ENCODE peak calls at places on chromosomes 16 and 17, in eight cellular contexts. S, F, T, E, D, U, H and A are unnamed samples.

GRCh38 chr17:63543822-63544420 is 6.4 kb upstream of the DCAF7 start:
- DNase-seq in S (no peak), E (no peak), U (no peak), F (no peak), D (no peak), H (no peak), T (peak), A (no peak)

GRCh38 chr16:4006441-4006989 is 109.7 kb downstream of the ADCY9 start:
- DNase-seq in T (no peak), E (no peak), F (peak), H (no peak), S (no peak), U (no peak), D (no peak), A (no peak)

GRCh38 chr16:8847623-8848022 is 21.2 kb downstream of the CARHSP1 start:
- DNase-seq in F (no peak), S (no peak), T (no peak), H (no peak), E (no peak), D (peak), U (no peak), A (no peak)

GRCh38 chr17:65545708-65546523 is 15.5 kb downstream of the AXIN2 start:
- DNase-seq in E (no peak), H (no peak), F (no peak), U (no peak), D (no peak), T (peak), S (no peak), A (no peak)

GRCh38 chr17:67829331-67829730 is 4.0 kb downstream of the BPTF start:
- DNase-seq in E (no peak), T (no peak), H (no peak), S (no peak), U (no peak), D (no peak), F (no peak), A (no peak)

GRCh38 chr17:15431766-15432165 is 35.7 kb downstream of the CDRT4 start:
- DNase-seq in T (no peak), U (no peak), F (no peak), S (no peak), D (no peak), H (no peak), E (no peak), A (no peak)

GRCh38 chr17:67253379-67253778 is 8.4 kb upstream of the HELZ start:
- DNase-seq in H (no peak), T (no peak), S (no peak), U (no peak), D (no peak), E (no peak), F (no peak), A (no peak)

GRCh38 chr17:82966415-82966814 is 113.0 kb upstream of the METRNL start:
- DNase-seq in H (no peak), U (no peak), T (no peak), S (no peak), D (no peak), F (peak), E (no peak), A (no peak)

GRCh38 chr17:19897108-19897854 is 29.5 kb upstream of the ULK2 start:
- DNase-seq in D (peak), F (peak), H (peak), S (no peak), T (peak), E (peak), U (peak), A (no peak)

GRCh38 chr17:22268214-22268911 is 576.0 kb downstream of the KCNJ18 start:
- DNase-seq in T (no peak), U (no peak), H (no peak), E (no peak), D (no peak), F (peak), S (no peak), A (peak)

GRCh38 chr17:45719335-45720071 is 64.6 kb upstream of the CRHR1 start:
- DNase-seq in S (no peak), T (no peak), H (peak), F (no peak), D (no peak), E (no peak), U (no peak), A (no peak)

GRCh38 chr17:27634781-27635180 is 3.8 kb downstream of the LGALS9 start:
- DNase-seq in S (no peak), U (no peak), H (no peak), D (no peak), E (no peak), F (no peak), T (no peak), A (no peak)

GRCh38 chr17:55664287-55664686 is 58.4 kb downstream of the TMEM100 start:
- DNase-seq in H (no peak), E (no peak), T (no peak), D (peak), F (no peak), S (no peak), U (no peak), A (no peak)

GRCh38 chr16:22022151-22022550 is 14.2 kb downstream of the MOSMO start:
- DNase-seq in T (no peak), S (no peak), U (no peak), F (no peak), E (no peak), H (no peak), D (no peak), A (no peak)

GRCh38 chr16:6684076-6684673 is 648.5 kb upstream of the RBFOX1 start:
- DNase-seq in H (peak), U (no peak), S (no peak), F (peak), E (no peak), D (no peak), T (no peak), A (no peak)

GRCh38 chr17:75996665-75997590 is 3.7 kb upstream of the CDK3 start:
- DNase-seq in E (no peak), F (no peak), D (peak), T (no peak), U (no peak), S (no peak), H (no peak), A (no peak)

GRCh38 chr16:59339871-59340270 is 605.8 kb upstream of the GOT2 start:
- DNase-seq in F (no peak), S (no peak), T (no peak), E (no peak), H (no peak), D (no peak), U (no peak), A (no peak)

GRCh38 chr16:71404364-71404763 is 37.5 kb downstream of the TLE7 start:
- DNase-seq in U (no peak), D (no peak), T (no peak), H (no peak), E (no peak), F (no peak), S (no peak), A (no peak)

GRCh38 chr16:86809458-86809955 is 231.2 kb downstream of the FOXL1 start:
- DNase-seq in E (no peak), T (no peak), F (no peak), U (no peak), H (no peak), D (no peak), S (peak), A (no peak)

GRCh38 chr17:10370209-10370608 is 2.6 kb downstream of the MYH13 start:
- DNase-seq in T (no peak), H (no peak), F (no peak), D (no peak), S (no peak), U (no peak), E (no peak), A (no peak)

GRCh38 chr16:67104845-67105244 is 4.9 kb upstream of the PHAF1 start:
- DNase-seq in H (peak), T (no peak), S (no peak), U (no peak), E (no peak), F (no peak), D (no peak), A (no peak)

GRCh38 chr16:75099075-75099667 is 17.4 kb downstream of the LDHD start:
- DNase-seq in F (no peak), H (no peak), U (no peak), T (no peak), S (no peak), D (no peak), E (no peak), A (no peak)

GRCh38 chr17:50534222-50534978 is 1.9 kb downstream of the EPN3 start:
- DNase-seq in D (peak), U (no peak), S (no peak), H (peak), E (no peak), T (no peak), F (peak), A (no peak)

GRCh38 chr17:41429667-41430066 is 5.3 kb upstream of the KRT37 start:
- DNase-seq in H (no peak), S (no peak), U (no peak), F (no peak), T (no peak), E (no peak), D (no peak), A (no peak)

GRCh38 chr17:53264730-53265129 is 558.0 kb upstream of the KIF2B start:
- DNase-seq in D (no peak), E (no peak), F (no peak), H (no peak), T (no peak), S (no peak), U (no peak), A (no peak)

GRCh38 chr16:82655720-82656500 is 29.1 kb downstream of the CDH13 start:
- DNase-seq in E (no peak), F (no peak), H (no peak), U (no peak), D (no peak), S (no peak), T (no peak), A (no peak)

GRCh38 chr16:4115209-4115940 is 867 bp downstream of the ADCY9 start:
- DNase-seq in E (peak), F (peak), U (no peak), T (peak), H (peak), D (peak), S (peak), A (no peak)

GRCh38 chr16:70160821-70161220 is 12.8 kb upstream of the CLEC18C start:
- DNase-seq in F (peak), U (no peak), T (no peak), H (peak), S (no peak), D (no peak), E (no peak), A (no peak)

GRCh38 chr17:40442392-40443195 is 656 bp upstream of the IGFBP4 start:
- DNase-seq in S (peak), D (peak), U (no peak), E (peak), T (peak), H (no peak), F (no peak), A (peak)

GRCh38 chr17:80441133-80441578 is 26.2 kb downstream of the ENDOV start:
- DNase-seq in D (no peak), S (peak), F (no peak), U (no peak), T (peak), E (no peak), H (no peak), A (no peak)

GRCh38 chr17:45908460-45908859 is 14.1 kb downstream of the MAPT start:
- DNase-seq in D (no peak), S (no peak), F (no peak), U (no peak), H (no peak), T (no peak), E (no peak), A (no peak)

GRCh38 chr16:70522216-70523000 is 946 bp downstream of the COG4 start:
- DNase-seq in F (no peak), T (no peak), U (no peak), E (no peak), D (no peak), S (no peak), H (no peak), A (no peak)

GRCh38 chr17:60139438-60140285 is 10.1 kb upstream of the CA4 start:
- DNase-seq in F (peak), T (peak), D (peak), U (peak), E (peak), H (peak), S (peak), A (no peak)

GRCh38 chr17:74877592-74878543 is 5.1 kb upstream of the FDXR start:
- DNase-seq in S (no peak), H (no peak), U (no peak), T (peak), D (peak), E (no peak), F (peak), A (no peak)

GRCh38 chr17:2990396-2990795 is 73.0 kb downstream of the OR1D5 start:
- DNase-seq in D (no peak), S (no peak), E (no peak), H (no peak), T (no peak), F (peak), U (no peak), A (no peak)

GRCh38 chr17:74008196-74008595 is 195.3 kb upstream of the RPL38 start:
- DNase-seq in E (no peak), D (no peak), H (no peak), F (no peak), T (no peak), S (no peak), U (no peak), A (no peak)

GRCh38 chr16:54402270-54402669 is 115.7 kb upstream of the IRX3 start:
- DNase-seq in S (no peak), E (no peak), D (no peak), H (no peak), U (no peak), T (no peak), F (no peak), A (no peak)

GRCh38 chr17:10119203-10120112 is 78.9 kb downstream of the GAS7 start:
- DNase-seq in S (no peak), U (no peak), E (no peak), D (peak), F (peak), H (peak), T (no peak), A (no peak)

GRCh38 chr17:10754109-10754508 is 24.3 kb upstream of the TMEM220 start:
- DNase-seq in S (no peak), H (peak), D (peak), U (no peak), F (peak), E (no peak), T (peak), A (no peak)

GRCh38 chr17:7840875-7841274 is 6.9 kb downstream of the KDM6B start:
- DNase-seq in H (no peak), F (no peak), S (no peak), D (no peak), E (no peak), U (no peak), T (no peak), A (no peak)
- H3K4me3 ChIP-seq in H (no peak), F (no peak), S (no peak), D (no peak), E (peak), U (peak), T (no peak), A (peak)

DNA sequence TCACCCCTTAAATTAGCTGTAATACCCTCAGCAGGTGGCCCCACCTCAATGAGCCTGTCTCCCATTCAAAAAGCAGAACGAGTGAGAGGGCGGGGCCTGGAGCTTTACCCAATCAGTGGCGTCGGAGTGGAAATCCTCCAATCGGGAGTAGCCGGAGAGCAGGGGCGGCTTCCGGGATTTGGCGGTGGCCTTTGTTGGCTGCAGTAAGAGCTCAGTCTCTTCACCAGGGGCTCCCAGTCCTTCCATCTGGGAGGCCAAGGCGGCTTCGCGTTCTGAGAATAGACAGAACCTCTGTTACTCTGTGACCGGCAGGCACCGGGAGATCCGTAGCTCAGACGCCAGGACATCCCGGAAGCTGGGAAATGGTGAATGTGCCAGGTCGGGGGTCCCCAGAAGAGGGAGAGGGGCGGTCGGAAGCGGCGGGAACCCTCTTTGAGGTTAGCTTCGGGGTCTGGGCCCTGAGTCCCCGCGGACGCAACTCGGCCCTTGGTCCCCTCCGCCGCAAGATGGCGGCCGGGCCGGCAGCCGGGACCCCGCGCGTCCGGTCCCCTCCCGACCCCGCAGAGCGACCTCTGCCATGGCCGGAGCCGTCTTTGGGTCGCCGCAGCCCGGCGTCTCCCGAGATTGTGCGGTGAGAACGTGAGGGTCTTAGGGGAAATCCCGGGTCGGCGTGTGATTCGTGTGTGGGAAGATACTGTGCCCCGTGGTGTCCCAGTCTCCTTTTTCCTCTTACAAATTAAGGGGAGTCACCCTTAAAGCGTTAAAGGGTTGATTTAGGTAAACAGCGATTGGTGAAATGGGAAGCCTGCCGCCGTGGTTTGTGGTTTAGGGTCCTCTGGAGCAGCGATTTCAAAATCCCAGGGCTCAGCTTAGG is 160.3 kb upstream of the ZNF267 start:
- DNase-seq in S (peak), D (peak), H (peak), F (peak), U (peak), T (peak), E (peak), A (peak)
- TF ChIP-seq POLR2A in S (peak), D (peak), H (peak), F (peak), U (peak), T (peak), E (peak), A (peak)

DNA sequence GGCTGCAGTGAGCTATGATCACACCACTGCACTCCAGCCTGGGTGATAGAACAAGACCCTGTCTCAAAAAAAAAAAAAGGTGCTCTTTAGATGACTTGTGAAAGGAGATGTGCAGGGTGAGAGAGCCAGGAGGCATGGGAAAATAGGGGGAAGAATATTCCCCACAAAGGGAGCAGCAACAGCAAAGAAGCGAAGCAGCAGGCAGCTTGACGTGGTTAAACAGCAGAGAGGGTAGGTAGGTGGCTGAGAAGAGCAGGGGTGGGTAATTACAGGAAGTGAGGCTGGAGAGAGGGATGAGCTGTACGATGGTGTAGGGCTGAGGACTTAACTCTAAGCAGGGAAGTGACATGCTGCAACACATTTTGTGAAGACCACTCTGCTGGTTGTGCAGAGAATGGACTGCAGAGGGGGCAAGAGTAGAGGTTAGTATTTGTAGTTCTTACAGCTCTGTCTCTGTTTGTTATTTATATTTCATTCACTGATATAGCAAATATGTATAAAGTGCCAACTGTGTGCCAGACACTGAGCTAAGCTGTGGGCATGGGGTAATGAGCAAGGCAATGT is 1.6 kb downstream of the HEATR3 start:
- DNase-seq in H (no peak), T (no peak), D (no peak), U (no peak), F (peak), E (peak), S (peak), A (no peak)
- H3K4me3 ChIP-seq in H (no peak), T (no peak), D (no peak), U (peak), F (no peak), E (no peak), S (no peak), A (peak)

DNA sequence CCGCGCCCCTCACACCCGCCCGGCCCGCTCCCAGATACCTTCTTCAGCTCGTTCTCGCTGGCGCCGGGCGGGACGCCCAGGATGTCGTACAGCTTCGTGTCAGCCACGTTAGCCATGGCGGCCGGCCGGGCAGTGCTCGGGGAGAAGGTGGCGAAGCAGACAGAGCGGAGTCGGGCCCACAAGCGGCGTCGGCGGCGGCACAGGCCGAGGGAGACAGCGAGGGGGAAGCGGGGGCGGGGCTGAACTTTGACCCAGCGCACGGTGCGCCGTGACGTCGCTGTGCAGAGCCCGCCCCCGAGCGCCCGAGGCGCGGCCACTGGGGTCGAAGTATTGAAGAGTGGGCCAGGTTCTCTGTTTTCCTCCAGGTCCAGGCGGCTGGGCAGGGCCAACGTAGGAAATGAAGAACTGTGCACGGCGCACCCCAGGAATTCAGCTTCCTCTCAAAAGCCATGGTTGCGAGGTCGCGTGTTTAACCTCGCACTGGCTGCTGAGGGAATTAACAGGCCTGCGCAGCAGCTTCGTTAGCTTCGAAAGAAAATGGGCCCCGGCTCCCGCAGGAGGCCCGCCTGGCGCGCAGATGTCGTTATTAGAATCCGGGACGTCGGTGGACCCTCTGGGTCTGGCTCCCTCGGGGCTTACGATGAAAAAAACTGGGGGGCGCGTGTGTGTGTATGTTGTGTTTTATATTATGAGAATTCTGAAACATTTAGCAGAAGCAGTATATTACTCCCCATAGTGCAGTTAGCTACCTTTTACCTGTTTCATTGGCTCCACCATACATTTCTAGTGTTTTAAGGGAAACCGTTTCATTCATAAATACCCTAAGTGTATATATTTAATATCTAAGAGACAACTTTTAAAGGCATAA is at the start of gene DNAJA2:
- DNase-seq in E (peak), H (peak), U (peak), F (peak), D (peak), T (peak), S (peak), A (peak)
- TF ChIP-seq POLR2A in E (peak), H (peak), U (peak), F (peak), D (peak), T (peak), S (peak), A (peak)

GRCh38 chr17:78823282-78824046 is 17.1 kb downstream of the USP36 start:
- DNase-seq in D (no peak), E (no peak), F (no peak), T (peak), U (no peak), H (no peak), S (no peak), A (no peak)

GRCh38 chr17:78821961-78822360 is 18.7 kb downstream of the USP36 start:
- DNase-seq in H (no peak), T (no peak), S (no peak), D (no peak), F (no peak), U (no peak), E (no peak), A (no peak)

GRCh38 chr17:78824240-78824639 is 16.4 kb downstream of the USP36 start:
- DNase-seq in S (no peak), E (no peak), F (no peak), U (no peak), H (no peak), T (peak), D (no peak), A (no peak)

GRCh38 chr17:78820841-78821240 is 19.8 kb downstream of the USP36 start:
- DNase-seq in S (no peak), U (no peak), F (no peak), T (no peak), D (no peak), E (no peak), H (no peak), A (no peak)

GRCh38 chr17:78822552-78822951 is 18.1 kb downstream of the USP36 start:
- DNase-seq in F (no peak), D (no peak), S (no peak), E (peak), T (no peak), H (no peak), U (no peak), A (no peak)
- H3K4me3 ChIP-seq in F (no peak), D (no peak), S (no peak), E (no peak), T (no peak), H (no peak), U (no peak), A (no peak)

GRCh38 chr17:48576479-48577309 is 1.5 kb downstream of the HOXB4 start:
- DNase-seq in E (peak), T (no peak), F (peak), H (no peak), S (peak), D (peak), U (no peak), A (no peak)
- TF ChIP-seq POLR2A in E (no peak), T (no peak), F (no peak), H (no peak), S (peak), D (no peak), U (no peak), A (no peak)